ENCODE peak calls at places on chromosomes 1 and 21, in four cellular contexts. O is prostate gland, V is cardiac fibroblast, F is RWPE1. Q is an unnamed sample.

GRCh38 chr1:25728301-25728935 is 71.6 kb upstream of the SELENON start:
- DNase-seq in O (no peak), V (no peak), F (no peak), Q (no peak)

GRCh38 chr21:45431781-45432572 is 27.0 kb downstream of the COL18A1 start:
- DNase-seq in O (no peak), V (no peak), F (no peak), Q (no peak)

GRCh38 chr1:78830321-78830720 is 176.2 kb downstream of the ADGRL4 start:
- DNase-seq in O (no peak), V (no peak), F (no peak), Q (no peak)

GRCh38 chr1:85850238-85850637 is 142.0 kb upstream of the ZNHIT6 start:
- DNase-seq in O (no peak), V (peak), F (peak), Q (peak)

GRCh38 chr21:32378956-32379355 is 13.9 kb downstream of the URB1 start:
- DNase-seq in O (no peak), V (no peak), F (no peak), Q (no peak)

GRCh38 chr1:185244015-185244747 is 72.9 kb downstream of the IVNS1ABP start:
- DNase-seq in O (no peak), V (peak), F (peak), Q (peak)

GRCh38 chr1:156664949-156665411 is 12.2 kb downstream of the NES start:
- DNase-seq in O (no peak), V (peak), F (no peak), Q (no peak)

GRCh38 chr1:206885341-206886060 is 11.7 kb upstream of the IL24 start:
- DNase-seq in O (no peak), V (peak), F (peak), Q (no peak)

GRCh38 chr1:32903991-32904776 is 3.0 kb upstream of the TMEM54 start:
- DNase-seq in O (no peak), V (no peak), F (no peak), Q (no peak)

GRCh38 chr1:63064135-63064534 is 258.2 kb upstream of the FOXD3 start:
- DNase-seq in O (no peak), V (no peak), F (no peak), Q (no peak)

GRCh38 chr1:150149490-150150453 is at the start of gene PLEKHO1:
- DNase-seq in O (peak), V (peak), F (peak), Q (peak)

GRCh38 chr1:5933050-5933449 is 59.2 kb downstream of the NPHP4 start:
- DNase-seq in O (no peak), V (no peak), F (no peak), Q (no peak)

GRCh38 chr1:3598051-3598471 is 13.2 kb downstream of the MEGF6 start:
- DNase-seq in O (no peak), V (peak), F (peak), Q (no peak)

GRCh38 chr1:160226623-160227022 is 21.4 kb downstream of the PEA15 start:
- DNase-seq in O (no peak), V (no peak), F (no peak), Q (no peak)

GRCh38 chr1:154313066-154313356 is 7.9 kb upstream of the AQP10 start:
- DNase-seq in O (no peak), V (no peak), F (no peak), Q (no peak)

GRCh38 chr21:44426663-44427191 is 28.6 kb upstream of the LRRC3 start:
- DNase-seq in O (no peak), V (no peak), F (no peak), Q (no peak)

GRCh38 chr1:168465942-168466702 is 77.7 kb downstream of the XCL2 start:
- DNase-seq in O (peak), V (peak), F (peak), Q (no peak)

GRCh38 chr1:100622037-100622436 is 84.1 kb downstream of the GPR88 start:
- DNase-seq in O (no peak), V (peak), F (peak), Q (peak)

GRCh38 chr1:200887772-200888348 is 6.8 kb upstream of the INAVA start:
- DNase-seq in O (no peak), V (no peak), F (no peak), Q (no peak)

GRCh38 chr1:226125831-226126230 is 60.7 kb downstream of the ACBD3 start:
- DNase-seq in O (no peak), V (no peak), F (no peak), Q (no peak)

GRCh38 chr21:34894401-34894800 is 154.7 kb downstream of the RUNX1 start:
- DNase-seq in O (no peak), V (no peak), F (no peak), Q (no peak)

GRCh38 chr1:85089203-85089602 is 40.9 kb upstream of the MCOLN3 start:
- DNase-seq in O (no peak), V (no peak), F (no peak), Q (no peak)

GRCh38 chr1:212186427-212187207 is 98.6 kb upstream of the PPP2R5A start:
- DNase-seq in O (no peak), V (peak), F (no peak), Q (no peak)

GRCh38 chr1:59568158-59568935 is 246.4 kb upstream of the HOOK1 start:
- DNase-seq in O (no peak), V (peak), F (peak), Q (peak)

GRCh38 chr21:35512321-35512720 is 463.2 kb upstream of the RUNX1 start:
- DNase-seq in O (no peak), V (no peak), F (no peak), Q (no peak)

GRCh38 chr1:100597069-100597741 is 59.3 kb downstream of the GPR88 start:
- DNase-seq in O (no peak), V (peak), F (no peak), Q (peak)

GRCh38 chr1:9714257-9714718 is 62.8 kb downstream of the PIK3CD start:
- DNase-seq in O (no peak), V (no peak), F (peak), Q (no peak)

GRCh38 chr1:82628887-82629286 is 828.2 kb downstream of the ADGRL2 start:
- DNase-seq in O (no peak), V (no peak), F (no peak), Q (no peak)

GRCh38 chr1:230073371-230074035 is 6.5 kb downstream of the GALNT2 start:
- DNase-seq in O (no peak), V (no peak), F (peak), Q (peak)

GRCh38 chr1:75855010-75855409 is 58.3 kb downstream of the MSH4 start:
- DNase-seq in O (no peak), V (peak), F (peak), Q (peak)

GRCh38 chr1:197222025-197222685 is 45.9 kb upstream of the CRB1 start:
- DNase-seq in O (no peak), V (peak), F (no peak), Q (no peak)

GRCh38 chr1:8831329-8831728 is 13.9 kb upstream of the RERE start:
- DNase-seq in O (no peak), V (peak), F (no peak), Q (no peak)

GRCh38 chr1:205519541-205520131 is 15.2 kb downstream of the CDK18 start:
- DNase-seq in O (no peak), V (peak), F (no peak), Q (no peak)

GRCh38 chr21:31172328-31172727 is 134.1 kb upstream of the KRTAP19-8 start:
- DNase-seq in O (no peak), V (no peak), F (no peak), Q (no peak)

GRCh38 chr1:15475737-15476314 is at the start of gene CELA2B:
- DNase-seq in O (no peak), V (peak), F (no peak), Q (no peak)

GRCh38 chr1:225890346-225891228 is 1.6 kb upstream of the LEFTY1 start:
- DNase-seq in O (peak), V (no peak), F (no peak), Q (no peak)

GRCh38 chr1:172588296-172589291 is 55.6 kb downstream of the SUCO start:
- DNase-seq in O (no peak), V (peak), F (peak), Q (peak)

GRCh38 chr21:38376693-38377092 is 119.9 kb downstream of the KCNJ15 start:
- DNase-seq in O (no peak), V (peak), F (no peak), Q (no peak)

GRCh38 chr1:164787834-164788231 is 228.8 kb downstream of the PBX1 start:
- DNase-seq in O (peak), V (no peak), F (peak), Q (no peak)

DNA sequence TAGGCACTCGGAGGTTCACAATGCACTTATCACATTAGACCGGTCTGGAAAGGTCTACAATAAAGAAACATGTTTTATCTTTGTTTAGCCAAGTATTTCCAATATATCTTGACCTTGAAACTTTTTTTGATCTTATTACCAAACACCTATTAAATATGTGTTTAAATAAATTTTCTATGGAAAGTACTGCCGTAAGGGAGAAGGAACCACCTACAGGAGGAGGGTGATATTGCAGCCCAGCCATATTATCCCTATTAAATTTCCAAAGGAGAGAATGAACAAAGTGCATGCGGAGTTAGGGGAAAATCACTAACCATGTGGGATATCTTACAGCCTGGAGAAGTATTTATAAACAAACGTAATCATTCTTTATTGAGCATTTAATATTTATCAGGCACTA is 14.5 kb downstream of the BRINP2 start:
- DNase-seq in O (no peak), V (peak), F (no peak), Q (peak)
- TF ChIP-seq CTCF in O (peak), V (peak), F (no peak), Q (peak)

GRCh38 chr1:195791796-195792195 is 816.4 kb downstream of the KCNT2 start:
- DNase-seq in O (no peak), V (no peak), F (no peak), Q (no peak)
- TF ChIP-seq CTCF in O (no peak), V (no peak), F (no peak), Q (no peak)

GRCh38 chr1:93304716-93305138 is 41.0 kb upstream of the DR1 start:
- DNase-seq in O (peak), V (peak), F (peak), Q (peak)
- TF ChIP-seq CTCF in O (peak), V (peak), F (peak), Q (peak)

GRCh38 chr1:224503161-224504118 is 68.8 kb upstream of the WDR26 start:
- DNase-seq in O (peak), V (peak), F (peak), Q (peak)
- TF ChIP-seq CTCF in O (no peak), V (no peak), F (no peak), Q (peak)

DNA sequence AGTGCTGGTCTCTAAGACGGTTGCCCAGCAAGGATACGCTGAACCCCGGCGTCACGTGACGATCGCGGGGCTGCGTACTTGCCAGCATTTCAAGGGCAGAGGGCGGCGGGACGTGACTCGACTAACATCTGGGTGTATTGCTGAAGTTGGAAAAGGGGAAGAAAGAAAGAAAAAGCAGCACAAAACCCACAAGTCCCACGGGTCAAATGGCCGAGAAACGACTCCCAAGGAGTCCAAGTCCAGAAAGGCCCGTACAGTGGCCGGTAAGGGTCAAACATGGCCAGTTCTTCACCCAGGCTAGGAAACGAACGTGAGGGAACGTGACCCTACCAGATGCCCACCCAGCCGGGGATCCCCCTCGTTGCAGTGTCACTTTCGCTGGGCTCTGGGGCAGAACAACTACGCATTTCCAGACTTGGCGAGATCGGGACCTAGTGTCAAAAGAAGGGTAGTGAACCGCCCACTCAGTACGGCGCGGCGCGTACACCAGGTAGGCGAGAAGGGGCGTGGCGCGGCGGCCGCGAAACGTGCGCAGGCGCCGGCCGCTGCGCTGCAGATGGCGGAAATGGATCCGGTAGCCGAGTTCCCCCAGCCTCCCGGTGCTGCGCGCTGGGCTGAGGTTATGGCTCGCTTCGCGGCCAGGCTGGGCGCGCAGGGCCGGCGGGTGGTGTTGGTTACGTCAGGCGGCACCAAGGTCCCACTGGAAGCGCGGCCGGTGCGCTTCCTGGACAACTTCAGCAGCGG is at the start of the genes PPCS and ZMYND12:
- DNase-seq in O (peak), V (peak), F (peak), Q (peak)
- TF ChIP-seq CTCF in O (peak), V (no peak), F (no peak), Q (no peak)

Q was measured in HFFc6.